ENCODE peak calls at places on chromosome 20, in seven cellular contexts. One of them, this sample, is unnamed.

GRCh38 chr20:20322912-20323311 is 45.0 kb upstream of the INSM1 start:
- DNase-seq in stimulated activated CD4-positive, alpha-beta T cell treated with anti-CD3 and anti-CD28 coated beads, Interleukin-15, amount 100 ng/mL, for 1 hour: no peak
- DNase-seq in D341Med: no peak
- DNase-seq in stimulated activated CD8-positive, alpha-beta memory T cell treated with anti-CD3 and anti-CD28 coated beads, Interleukin-7, amount 100 ng/mL, for 1 hour: no peak
- DNase-seq in PC-3: no peak
- DNase-seq in foreskin fibroblast: no peak
- DNase-seq in occipital lobe: no peak
- DNase-seq in this sample: no peak

GRCh38 chr20:22462975-22463914 is 121.1 kb downstream of the FOXA2 start:
- DNase-seq in foreskin fibroblast: no peak
- DNase-seq in D341Med: no peak
- DNase-seq in PC-3: peak; percentile 76
- DNase-seq in stimulated activated CD8-positive, alpha-beta memory T cell treated with anti-CD3 and anti-CD28 coated beads, Interleukin-7, amount 100 ng/mL, for 1 hour: no peak
- DNase-seq in occipital lobe: no peak
- DNase-seq in stimulated activated CD4-positive, alpha-beta T cell treated with anti-CD3 and anti-CD28 coated beads, Interleukin-15, amount 100 ng/mL, for 1 hour: no peak
- DNase-seq in this sample: no peak

GRCh38 chr20:57837208-57838035 is 127.6 kb upstream of the PMEPA1 start:
- DNase-seq in occipital lobe: no peak
- DNase-seq in D341Med: no peak
- DNase-seq in stimulated activated CD4-positive, alpha-beta T cell treated with anti-CD3 and anti-CD28 coated beads, Interleukin-15, amount 100 ng/mL, for 1 hour: no peak
- DNase-seq in foreskin fibroblast: no peak
- DNase-seq in PC-3: no peak
- DNase-seq in stimulated activated CD8-positive, alpha-beta memory T cell treated with anti-CD3 and anti-CD28 coated beads, Interleukin-7, amount 100 ng/mL, for 1 hour: no peak
- DNase-seq in this sample: no peak

GRCh38 chr20:43999848-44000247 is 85.2 kb downstream of the TOX2 start:
- DNase-seq in stimulated activated CD4-positive, alpha-beta T cell treated with anti-CD3 and anti-CD28 coated beads, Interleukin-15, amount 100 ng/mL, for 1 hour: no peak
- DNase-seq in PC-3: no peak
- DNase-seq in D341Med: no peak
- DNase-seq in occipital lobe: no peak
- DNase-seq in stimulated activated CD8-positive, alpha-beta memory T cell treated with anti-CD3 and anti-CD28 coated beads, Interleukin-7, amount 100 ng/mL, for 1 hour: no peak
- DNase-seq in foreskin fibroblast: no peak
- DNase-seq in this sample: no peak

GRCh38 chr20:22815206-22815551 is 219.9 kb upstream of the SSTR4 start:
- DNase-seq in stimulated activated CD4-positive, alpha-beta T cell treated with anti-CD3 and anti-CD28 coated beads, Interleukin-15, amount 100 ng/mL, for 1 hour: no peak
- DNase-seq in stimulated activated CD8-positive, alpha-beta memory T cell treated with anti-CD3 and anti-CD28 coated beads, Interleukin-7, amount 100 ng/mL, for 1 hour: no peak
- DNase-seq in D341Med: no peak
- DNase-seq in foreskin fibroblast: no peak
- DNase-seq in PC-3: no peak
- DNase-seq in occipital lobe: no peak
- DNase-seq in this sample: no peak

GRCh38 chr20:7094438-7094997 is 327.0 kb downstream of the BMP2 start:
- DNase-seq in foreskin fibroblast: no peak
- DNase-seq in occipital lobe: no peak
- DNase-seq in D341Med: peak; percentile 53
- DNase-seq in stimulated activated CD4-positive, alpha-beta T cell treated with anti-CD3 and anti-CD28 coated beads, Interleukin-15, amount 100 ng/mL, for 1 hour: no peak
- DNase-seq in stimulated activated CD8-positive, alpha-beta memory T cell treated with anti-CD3 and anti-CD28 coated beads, Interleukin-7, amount 100 ng/mL, for 1 hour: no peak
- DNase-seq in PC-3: peak; percentile 71
- DNase-seq in this sample: no peak

GRCh38 chr20:23350855-23351838 is 556 bp downstream of the NXT1 start:
- DNase-seq in stimulated activated CD4-positive, alpha-beta T cell treated with anti-CD3 and anti-CD28 coated beads, Interleukin-15, amount 100 ng/mL, for 1 hour: no peak
- DNase-seq in stimulated activated CD8-positive, alpha-beta memory T cell treated with anti-CD3 and anti-CD28 coated beads, Interleukin-7, amount 100 ng/mL, for 1 hour: peak; percentile 21
- DNase-seq in foreskin fibroblast: no peak
- DNase-seq in D341Med: peak; percentile 46
- DNase-seq in PC-3: peak; percentile 57
- DNase-seq in occipital lobe: no peak
- DNase-seq in this sample: no peak

GRCh38 chr20:57985278-57985677 is 243.2 kb downstream of the ANKRD60 start:
- DNase-seq in PC-3: no peak
- DNase-seq in stimulated activated CD8-positive, alpha-beta memory T cell treated with anti-CD3 and anti-CD28 coated beads, Interleukin-7, amount 100 ng/mL, for 1 hour: no peak
- DNase-seq in occipital lobe: no peak
- DNase-seq in stimulated activated CD4-positive, alpha-beta T cell treated with anti-CD3 and anti-CD28 coated beads, Interleukin-15, amount 100 ng/mL, for 1 hour: no peak
- DNase-seq in D341Med: no peak
- DNase-seq in foreskin fibroblast: no peak
- DNase-seq in this sample: no peak

GRCh38 chr20:61951695-61952533 is 113.8 kb downstream of the TAF4 start:
- DNase-seq in occipital lobe: no peak
- DNase-seq in stimulated activated CD8-positive, alpha-beta memory T cell treated with anti-CD3 and anti-CD28 coated beads, Interleukin-7, amount 100 ng/mL, for 1 hour: no peak
- DNase-seq in foreskin fibroblast: no peak
- DNase-seq in PC-3: no peak
- DNase-seq in stimulated activated CD4-positive, alpha-beta T cell treated with anti-CD3 and anti-CD28 coated beads, Interleukin-15, amount 100 ng/mL, for 1 hour: no peak
- DNase-seq in D341Med: no peak
- DNase-seq in this sample: no peak

GRCh38 chr20:45926731-45927070 is 7.8 kb upstream of the PCIF1 start:
- DNase-seq in foreskin fibroblast: no peak
- DNase-seq in stimulated activated CD4-positive, alpha-beta T cell treated with anti-CD3 and anti-CD28 coated beads, Interleukin-15, amount 100 ng/mL, for 1 hour: no peak
- DNase-seq in PC-3: no peak
- DNase-seq in stimulated activated CD8-positive, alpha-beta memory T cell treated with anti-CD3 and anti-CD28 coated beads, Interleukin-7, amount 100 ng/mL, for 1 hour: no peak
- DNase-seq in D341Med: no peak
- DNase-seq in occipital lobe: no peak
- DNase-seq in this sample: no peak

GRCh38 chr20:41231850-41232249 is 85.7 kb downstream of the ZHX3 start:
- DNase-seq in D341Med: no peak
- DNase-seq in foreskin fibroblast: no peak
- DNase-seq in stimulated activated CD4-positive, alpha-beta T cell treated with anti-CD3 and anti-CD28 coated beads, Interleukin-15, amount 100 ng/mL, for 1 hour: no peak
- DNase-seq in PC-3: no peak
- DNase-seq in stimulated activated CD8-positive, alpha-beta memory T cell treated with anti-CD3 and anti-CD28 coated beads, Interleukin-7, amount 100 ng/mL, for 1 hour: no peak
- DNase-seq in occipital lobe: no peak
- DNase-seq in this sample: no peak

GRCh38 chr20:31908016-31908415 is 37.6 kb downstream of the TTLL9 start:
- DNase-seq in PC-3: no peak
- DNase-seq in stimulated activated CD4-positive, alpha-beta T cell treated with anti-CD3 and anti-CD28 coated beads, Interleukin-15, amount 100 ng/mL, for 1 hour: no peak
- DNase-seq in foreskin fibroblast: no peak
- DNase-seq in occipital lobe: no peak
- DNase-seq in D341Med: no peak
- DNase-seq in stimulated activated CD8-positive, alpha-beta memory T cell treated with anti-CD3 and anti-CD28 coated beads, Interleukin-7, amount 100 ng/mL, for 1 hour: no peak
- DNase-seq in this sample: no peak

GRCh38 chr20:44170796-44171410 is 16.1 kb downstream of the JPH2 start:
- DNase-seq in D341Med: no peak
- DNase-seq in occipital lobe: no peak
- DNase-seq in stimulated activated CD8-positive, alpha-beta memory T cell treated with anti-CD3 and anti-CD28 coated beads, Interleukin-7, amount 100 ng/mL, for 1 hour: no peak
- DNase-seq in PC-3: no peak
- DNase-seq in stimulated activated CD4-positive, alpha-beta T cell treated with anti-CD3 and anti-CD28 coated beads, Interleukin-15, amount 100 ng/mL, for 1 hour: no peak
- DNase-seq in foreskin fibroblast: no peak
- DNase-seq in this sample: no peak

GRCh38 chr20:62062661-62063600 is 2.8 kb downstream of the TAF4 start:
- DNase-seq in D341Med: peak; percentile 22
- DNase-seq in occipital lobe: no peak
- DNase-seq in stimulated activated CD8-positive, alpha-beta memory T cell treated with anti-CD3 and anti-CD28 coated beads, Interleukin-7, amount 100 ng/mL, for 1 hour: no peak
- DNase-seq in foreskin fibroblast: no peak
- DNase-seq in PC-3: no peak
- DNase-seq in stimulated activated CD4-positive, alpha-beta T cell treated with anti-CD3 and anti-CD28 coated beads, Interleukin-15, amount 100 ng/mL, for 1 hour: no peak
- DNase-seq in this sample: no peak

GRCh38 chr20:32018269-32019155 is 8.3 kb downstream of the CCM2L start:
- DNase-seq in occipital lobe: no peak
- DNase-seq in stimulated activated CD8-positive, alpha-beta memory T cell treated with anti-CD3 and anti-CD28 coated beads, Interleukin-7, amount 100 ng/mL, for 1 hour: no peak
- DNase-seq in stimulated activated CD4-positive, alpha-beta T cell treated with anti-CD3 and anti-CD28 coated beads, Interleukin-15, amount 100 ng/mL, for 1 hour: peak; percentile 7
- DNase-seq in foreskin fibroblast: no peak
- DNase-seq in D341Med: peak; percentile 87
- DNase-seq in PC-3: peak; percentile 53
- DNase-seq in this sample: no peak

GRCh38 chr20:50163570-50164317 is 10.2 kb upstream of the PEDS1 start:
- DNase-seq in stimulated activated CD8-positive, alpha-beta memory T cell treated with anti-CD3 and anti-CD28 coated beads, Interleukin-7, amount 100 ng/mL, for 1 hour: no peak
- DNase-seq in stimulated activated CD4-positive, alpha-beta T cell treated with anti-CD3 and anti-CD28 coated beads, Interleukin-15, amount 100 ng/mL, for 1 hour: no peak
- DNase-seq in foreskin fibroblast: peak; percentile 61
- DNase-seq in occipital lobe: no peak
- DNase-seq in PC-3: peak; percentile 81
- DNase-seq in D341Med: peak; percentile 7
- DNase-seq in this sample: no peak

GRCh38 chr20:58406422-58407001 is 17.5 kb downstream of the VAPB start:
- DNase-seq in stimulated activated CD8-positive, alpha-beta memory T cell treated with anti-CD3 and anti-CD28 coated beads, Interleukin-7, amount 100 ng/mL, for 1 hour: no peak
- DNase-seq in stimulated activated CD4-positive, alpha-beta T cell treated with anti-CD3 and anti-CD28 coated beads, Interleukin-15, amount 100 ng/mL, for 1 hour: no peak
- DNase-seq in occipital lobe: no peak
- DNase-seq in D341Med: no peak
- DNase-seq in foreskin fibroblast: no peak
- DNase-seq in PC-3: peak; percentile 43
- DNase-seq in this sample: no peak

GRCh38 chr20:50320910-50321796 is 130.5 kb downstream of the CEBPB start:
- DNase-seq in stimulated activated CD4-positive, alpha-beta T cell treated with anti-CD3 and anti-CD28 coated beads, Interleukin-15, amount 100 ng/mL, for 1 hour: no peak
- DNase-seq in occipital lobe: no peak
- DNase-seq in D341Med: no peak
- DNase-seq in PC-3: peak; percentile 98
- DNase-seq in foreskin fibroblast: peak; percentile 89
- DNase-seq in stimulated activated CD8-positive, alpha-beta memory T cell treated with anti-CD3 and anti-CD28 coated beads, Interleukin-7, amount 100 ng/mL, for 1 hour: no peak
- DNase-seq in this sample: no peak

GRCh38 chr20:8805737-8806442 is 263.0 kb upstream of the PLCB4 start:
- DNase-seq in D341Med: no peak
- DNase-seq in PC-3: peak; percentile 44
- DNase-seq in occipital lobe: no peak
- DNase-seq in stimulated activated CD8-positive, alpha-beta memory T cell treated with anti-CD3 and anti-CD28 coated beads, Interleukin-7, amount 100 ng/mL, for 1 hour: no peak
- DNase-seq in stimulated activated CD4-positive, alpha-beta T cell treated with anti-CD3 and anti-CD28 coated beads, Interleukin-15, amount 100 ng/mL, for 1 hour: no peak
- DNase-seq in foreskin fibroblast: no peak
- DNase-seq in this sample: no peak

GRCh38 chr20:13856356-13856755 is 71.5 kb downstream of the NDUFAF5 start:
- DNase-seq in stimulated activated CD4-positive, alpha-beta T cell treated with anti-CD3 and anti-CD28 coated beads, Interleukin-15, amount 100 ng/mL, for 1 hour: no peak
- DNase-seq in foreskin fibroblast: no peak
- DNase-seq in PC-3: no peak
- DNase-seq in occipital lobe: no peak
- DNase-seq in stimulated activated CD8-positive, alpha-beta memory T cell treated with anti-CD3 and anti-CD28 coated beads, Interleukin-7, amount 100 ng/mL, for 1 hour: no peak
- DNase-seq in D341Med: no peak
- DNase-seq in this sample: no peak

GRCh38 chr20:19757487-19757972 is 528 bp upstream of the RIN2 start:
- DNase-seq in stimulated activated CD4-positive, alpha-beta T cell treated with anti-CD3 and anti-CD28 coated beads, Interleukin-15, amount 100 ng/mL, for 1 hour: no peak
- DNase-seq in foreskin fibroblast: peak; percentile 72
- DNase-seq in stimulated activated CD8-positive, alpha-beta memory T cell treated with anti-CD3 and anti-CD28 coated beads, Interleukin-7, amount 100 ng/mL, for 1 hour: no peak
- DNase-seq in PC-3: peak; percentile 71
- DNase-seq in D341Med: peak; percentile 34
- DNase-seq in occipital lobe: peak; percentile 11
- DNase-seq in this sample: no peak

GRCh38 chr20:60297649-60298048 is 339.4 kb downstream of the CDH26 start:
- DNase-seq in D341Med: no peak
- DNase-seq in stimulated activated CD8-positive, alpha-beta memory T cell treated with anti-CD3 and anti-CD28 coated beads, Interleukin-7, amount 100 ng/mL, for 1 hour: no peak
- DNase-seq in stimulated activated CD4-positive, alpha-beta T cell treated with anti-CD3 and anti-CD28 coated beads, Interleukin-15, amount 100 ng/mL, for 1 hour: no peak
- DNase-seq in foreskin fibroblast: no peak
- DNase-seq in PC-3: no peak
- DNase-seq in occipital lobe: no peak
- DNase-seq in this sample: no peak

GRCh38 chr20:58078741-58079522 is 149.5 kb downstream of the ANKRD60 start:
- DNase-seq in occipital lobe: no peak
- DNase-seq in stimulated activated CD4-positive, alpha-beta T cell treated with anti-CD3 and anti-CD28 coated beads, Interleukin-15, amount 100 ng/mL, for 1 hour: no peak
- DNase-seq in stimulated activated CD8-positive, alpha-beta memory T cell treated with anti-CD3 and anti-CD28 coated beads, Interleukin-7, amount 100 ng/mL, for 1 hour: no peak
- DNase-seq in foreskin fibroblast: peak; percentile 52
- DNase-seq in PC-3: peak; percentile 93
- DNase-seq in D341Med: no peak
- DNase-seq in this sample: no peak

GRCh38 chr20:18031050-18031449 is 26.7 kb downstream of the OVOL2 start:
- DNase-seq in occipital lobe: no peak
- DNase-seq in PC-3: no peak
- DNase-seq in foreskin fibroblast: no peak
- DNase-seq in stimulated activated CD8-positive, alpha-beta memory T cell treated with anti-CD3 and anti-CD28 coated beads, Interleukin-7, amount 100 ng/mL, for 1 hour: no peak
- DNase-seq in D341Med: no peak
- DNase-seq in stimulated activated CD4-positive, alpha-beta T cell treated with anti-CD3 and anti-CD28 coated beads, Interleukin-15, amount 100 ng/mL, for 1 hour: no peak
- DNase-seq in this sample: no peak

GRCh38 chr20:60102665-60103210 is 144.5 kb downstream of the CDH26 start:
- DNase-seq in foreskin fibroblast: no peak
- DNase-seq in D341Med: no peak
- DNase-seq in stimulated activated CD4-positive, alpha-beta T cell treated with anti-CD3 and anti-CD28 coated beads, Interleukin-15, amount 100 ng/mL, for 1 hour: no peak
- DNase-seq in PC-3: peak; percentile 10
- DNase-seq in stimulated activated CD8-positive, alpha-beta memory T cell treated with anti-CD3 and anti-CD28 coated beads, Interleukin-7, amount 100 ng/mL, for 1 hour: no peak
- DNase-seq in occipital lobe: no peak
- DNase-seq in this sample: no peak

GRCh38 chr20:13990465-13990864 is at the start of gene SEL1L2:
- DNase-seq in occipital lobe: no peak
- DNase-seq in PC-3: no peak
- DNase-seq in foreskin fibroblast: no peak
- DNase-seq in D341Med: no peak
- DNase-seq in stimulated activated CD4-positive, alpha-beta T cell treated with anti-CD3 and anti-CD28 coated beads, Interleukin-15, amount 100 ng/mL, for 1 hour: no peak
- DNase-seq in stimulated activated CD8-positive, alpha-beta memory T cell treated with anti-CD3 and anti-CD28 coated beads, Interleukin-7, amount 100 ng/mL, for 1 hour: no peak
- DNase-seq in this sample: no peak

GRCh38 chr20:3777726-3778629 is 3.3 kb downstream of the SPEF1 start:
- DNase-seq in stimulated activated CD4-positive, alpha-beta T cell treated with anti-CD3 and anti-CD28 coated beads, Interleukin-15, amount 100 ng/mL, for 1 hour: no peak
- DNase-seq in foreskin fibroblast: peak; percentile 49
- DNase-seq in D341Med: peak; percentile 67
- DNase-seq in stimulated activated CD8-positive, alpha-beta memory T cell treated with anti-CD3 and anti-CD28 coated beads, Interleukin-7, amount 100 ng/mL, for 1 hour: no peak
- DNase-seq in occipital lobe: no peak
- DNase-seq in PC-3: peak; percentile 24
- DNase-seq in this sample: no peak

GRCh38 chr20:17636523-17637412 is 45.3 kb downstream of the RRBP1 start:
- DNase-seq in stimulated activated CD8-positive, alpha-beta memory T cell treated with anti-CD3 and anti-CD28 coated beads, Interleukin-7, amount 100 ng/mL, for 1 hour: no peak
- DNase-seq in occipital lobe: peak; percentile 78
- DNase-seq in foreskin fibroblast: no peak
- DNase-seq in PC-3: no peak
- DNase-seq in stimulated activated CD4-positive, alpha-beta T cell treated with anti-CD3 and anti-CD28 coated beads, Interleukin-15, amount 100 ng/mL, for 1 hour: no peak
- DNase-seq in D341Med: no peak
- DNase-seq in this sample: no peak

GRCh38 chr20:61674688-61675087 is 391.0 kb downstream of the TAF4 start:
- DNase-seq in occipital lobe: no peak
- DNase-seq in stimulated activated CD4-positive, alpha-beta T cell treated with anti-CD3 and anti-CD28 coated beads, Interleukin-15, amount 100 ng/mL, for 1 hour: no peak
- DNase-seq in D341Med: no peak
- DNase-seq in PC-3: no peak
- DNase-seq in stimulated activated CD8-positive, alpha-beta memory T cell treated with anti-CD3 and anti-CD28 coated beads, Interleukin-7, amount 100 ng/mL, for 1 hour: no peak
- DNase-seq in foreskin fibroblast: no peak
- DNase-seq in this sample: no peak

GRCh38 chr20:20664795-20665194 is 47.6 kb downstream of the RALGAPA2 start:
- DNase-seq in occipital lobe: no peak
- DNase-seq in D341Med: peak; percentile 69
- DNase-seq in PC-3: peak; percentile 56
- DNase-seq in stimulated activated CD8-positive, alpha-beta memory T cell treated with anti-CD3 and anti-CD28 coated beads, Interleukin-7, amount 100 ng/mL, for 1 hour: no peak
- DNase-seq in foreskin fibroblast: no peak
- DNase-seq in stimulated activated CD4-positive, alpha-beta T cell treated with anti-CD3 and anti-CD28 coated beads, Interleukin-15, amount 100 ng/mL, for 1 hour: no peak
- DNase-seq in this sample: no peak

GRCh38 chr20:38751360-38751976 is 3.2 kb downstream of the ACTR5 start:
- DNase-seq in D341Med: no peak
- DNase-seq in foreskin fibroblast: peak; percentile 28
- DNase-seq in stimulated activated CD8-positive, alpha-beta memory T cell treated with anti-CD3 and anti-CD28 coated beads, Interleukin-7, amount 100 ng/mL, for 1 hour: no peak
- DNase-seq in occipital lobe: no peak
- DNase-seq in PC-3: peak; percentile 68
- DNase-seq in stimulated activated CD4-positive, alpha-beta T cell treated with anti-CD3 and anti-CD28 coated beads, Interleukin-15, amount 100 ng/mL, for 1 hour: no peak
- DNase-seq in this sample: no peak

GRCh38 chr20:64145458-64146300 is 18.6 kb upstream of the MYT1 start:
- DNase-seq in PC-3: no peak
- DNase-seq in foreskin fibroblast: no peak
- DNase-seq in stimulated activated CD8-positive, alpha-beta memory T cell treated with anti-CD3 and anti-CD28 coated beads, Interleukin-7, amount 100 ng/mL, for 1 hour: no peak
- DNase-seq in occipital lobe: no peak
- DNase-seq in stimulated activated CD4-positive, alpha-beta T cell treated with anti-CD3 and anti-CD28 coated beads, Interleukin-15, amount 100 ng/mL, for 1 hour: no peak
- DNase-seq in D341Med: no peak
- DNase-seq in this sample: no peak

GRCh38 chr20:5586720-5587119 is 163.5 kb upstream of the SHLD1 start:
- DNase-seq in stimulated activated CD8-positive, alpha-beta memory T cell treated with anti-CD3 and anti-CD28 coated beads, Interleukin-7, amount 100 ng/mL, for 1 hour: no peak
- DNase-seq in PC-3: no peak
- DNase-seq in D341Med: no peak
- DNase-seq in occipital lobe: no peak
- DNase-seq in foreskin fibroblast: no peak
- DNase-seq in stimulated activated CD4-positive, alpha-beta T cell treated with anti-CD3 and anti-CD28 coated beads, Interleukin-15, amount 100 ng/mL, for 1 hour: no peak
- DNase-seq in this sample: no peak

GRCh38 chr20:40536866-40537265 is 152.2 kb downstream of the MAFB start:
- DNase-seq in D341Med: no peak
- DNase-seq in stimulated activated CD8-positive, alpha-beta memory T cell treated with anti-CD3 and anti-CD28 coated beads, Interleukin-7, amount 100 ng/mL, for 1 hour: no peak
- DNase-seq in PC-3: no peak
- DNase-seq in foreskin fibroblast: no peak
- DNase-seq in stimulated activated CD4-positive, alpha-beta T cell treated with anti-CD3 and anti-CD28 coated beads, Interleukin-15, amount 100 ng/mL, for 1 hour: no peak
- DNase-seq in occipital lobe: no peak
- DNase-seq in this sample: no peak